ENCODE peak calls at places on chromosomes 4 and X, in ten cellular contexts. P is amygdala; T is AG09309; R is SJSA1; U is T-helper 1 cell; F is CD4-positive, alpha-beta T cell; Z is NB4; G is HFF-Myc; L is LoVo; C is astrocyte of the cerebellum. S is an unnamed sample.

GRCh38 chr4:75724867-75725724 is 719 bp downstream of the USO1 start:
- DNase-seq in P (peak), T (no peak), R (peak), U (peak), F (peak), Z (peak), G (no peak), L (peak), C (peak), S (peak)

GRCh38 chr4:5033266-5033945 is 14.1 kb upstream of the CYTL1 start:
- DNase-seq in P (no peak), T (no peak), R (no peak), U (no peak), F (no peak), Z (peak), G (no peak), L (no peak), C (no peak), S (no peak)

GRCh38 chr4:110165382-110166285 is 32.8 kb downstream of the ELOVL6 start:
- DNase-seq in P (no peak), T (peak), R (peak), U (peak), F (peak), Z (peak), G (peak), L (peak), C (no peak), S (no peak)

GRCh38 chr4:3041192-3042142 is 32.9 kb downstream of the HTT-AS start:
- DNase-seq in P (no peak), T (no peak), R (peak), U (peak), F (peak), Z (peak), G (peak), L (no peak), C (no peak), S (no peak)

GRCh38 chr4:129278868-129279267 is 182.9 kb downstream of the C4orf33 start:
- DNase-seq in P (no peak), T (no peak), R (no peak), U (no peak), F (no peak), Z (no peak), G (no peak), L (no peak), C (no peak), S (no peak)

GRCh38 chr4:90127706-90128345 is 632 bp downstream of the CCSER1 start:
- DNase-seq in P (no peak), T (no peak), R (no peak), U (no peak), F (no peak), Z (no peak), G (no peak), L (peak), C (no peak), S (peak)

GRCh38 chrX:155069414-155069813 is 1.5 kb downstream of the CMC4 start:
- DNase-seq in P (no peak), T (no peak), R (no peak), U (no peak), F (no peak), Z (no peak), G (no peak), L (no peak), C (no peak), S (no peak)

GRCh38 chr4:145890689-145891088 is 47.9 kb downstream of the ZNF827 start:
- DNase-seq in P (no peak), T (no peak), R (no peak), U (no peak), F (no peak), Z (no peak), G (no peak), L (no peak), C (no peak), S (no peak)

GRCh38 chr4:26081795-26082498 is 167.9 kb downstream of the SMIM20 start:
- DNase-seq in P (no peak), T (no peak), R (no peak), U (peak), F (no peak), Z (peak), G (no peak), L (peak), C (no peak), S (no peak)

GRCh38 chr4:16082038-16082423 is 1.8 kb downstream of the PROM1 start:
- DNase-seq in P (no peak), T (no peak), R (no peak), U (no peak), F (no peak), Z (no peak), G (no peak), L (no peak), C (no peak), S (no peak)

GRCh38 chr4:187562345-187562744 is 433.2 kb upstream of the ZFP42 start:
- DNase-seq in P (no peak), T (no peak), R (no peak), U (no peak), F (no peak), Z (no peak), G (no peak), L (no peak), C (no peak), S (no peak)

GRCh38 chr4:153521995-153522799 is 56.0 kb downstream of the TMEM131L start:
- DNase-seq in P (no peak), T (no peak), R (no peak), U (peak), F (peak), Z (peak), G (no peak), L (no peak), C (no peak), S (no peak)

GRCh38 chr4:127501103-127501502 is 131.7 kb upstream of the INTU start:
- DNase-seq in P (no peak), T (no peak), R (no peak), U (no peak), F (no peak), Z (no peak), G (no peak), L (no peak), C (no peak), S (no peak)

GRCh38 chr4:140645614-140646412 is 77.1 kb upstream of the UCP1 start:
- DNase-seq in P (no peak), T (no peak), R (no peak), U (no peak), F (no peak), Z (no peak), G (no peak), L (no peak), C (no peak), S (no peak)

GRCh38 chr4:87559090-87559837 is 30.1 kb upstream of the SPARCL1 start:
- DNase-seq in P (no peak), T (no peak), R (no peak), U (peak), F (peak), Z (peak), G (no peak), L (no peak), C (no peak), S (no peak)

GRCh38 chrX:40091691-40092421 is 5.9 kb downstream of the BCOR start:
- DNase-seq in P (no peak), T (no peak), R (no peak), U (no peak), F (no peak), Z (no peak), G (no peak), L (no peak), C (no peak), S (no peak)

GRCh38 chr4:155616112-155616511 is 50.5 kb upstream of the GUCY1A1 start:
- DNase-seq in P (no peak), T (no peak), R (no peak), U (no peak), F (no peak), Z (no peak), G (no peak), L (no peak), C (no peak), S (no peak)

GRCh38 chrX:132216806-132217202 is 2.4 kb downstream of the RAP2C start:
- DNase-seq in P (no peak), T (no peak), R (no peak), U (peak), F (no peak), Z (peak), G (no peak), L (no peak), C (no peak), S (no peak)

GRCh38 chrX:24838624-24839023 is 144.9 kb downstream of the POLA1 start:
- DNase-seq in P (no peak), T (peak), R (no peak), U (peak), F (no peak), Z (peak), G (no peak), L (peak), C (peak), S (no peak)

GRCh38 chr4:32697281-32697814 is 1977.2 kb downstream of the PCDH7 start:
- DNase-seq in P (no peak), T (no peak), R (no peak), U (no peak), F (no peak), Z (no peak), G (no peak), L (no peak), C (no peak), S (no peak)

GRCh38 chr4:149113804-149114430 is 671.7 kb upstream of the NR3C2 start:
- DNase-seq in P (no peak), T (peak), R (peak), U (no peak), F (no peak), Z (no peak), G (peak), L (no peak), C (peak), S (no peak)

GRCh38 chr4:169492436-169493163 is 119.8 kb downstream of the NEK1 start:
- DNase-seq in P (no peak), T (no peak), R (no peak), U (peak), F (no peak), Z (peak), G (peak), L (peak), C (peak), S (no peak)

GRCh38 chr4:118898684-118899138 is 10.1 kb downstream of the SYNPO2 start:
- DNase-seq in P (no peak), T (no peak), R (no peak), U (no peak), F (no peak), Z (no peak), G (no peak), L (no peak), C (no peak), S (no peak)

GRCh38 chrX:68794486-68794885 is 34.3 kb upstream of the EFNB1 start:
- DNase-seq in P (no peak), T (no peak), R (no peak), U (no peak), F (no peak), Z (no peak), G (no peak), L (no peak), C (no peak), S (no peak)

GRCh38 chrX:47321386-47321785 is 49.0 kb upstream of the ZNF157 start:
- DNase-seq in P (peak), T (no peak), R (no peak), U (no peak), F (no peak), Z (no peak), G (peak), L (no peak), C (peak), S (peak)

GRCh38 chr4:33878710-33879109 is 2365.6 kb downstream of the ARAP2 start:
- DNase-seq in P (no peak), T (no peak), R (no peak), U (no peak), F (no peak), Z (no peak), G (no peak), L (no peak), C (no peak), S (no peak)

GRCh38 chr4:121950680-121951569 is 935 bp downstream of the TRPC3 start:
- DNase-seq in P (no peak), T (no peak), R (no peak), U (peak), F (no peak), Z (no peak), G (no peak), L (no peak), C (no peak), S (no peak)

GRCh38 chr4:159252491-159252890 is 149.6 kb downstream of the RAPGEF2 start:
- DNase-seq in P (no peak), T (no peak), R (no peak), U (no peak), F (no peak), Z (no peak), G (no peak), L (no peak), C (no peak), S (no peak)

GRCh38 chrX:9647475-9647874 is 118.2 kb downstream of the GPR143 start:
- DNase-seq in P (no peak), T (no peak), R (no peak), U (no peak), F (no peak), Z (no peak), G (no peak), L (no peak), C (no peak), S (no peak)

GRCh38 chr4:90445380-90445779 is 318.2 kb downstream of the CCSER1 start:
- DNase-seq in P (no peak), T (no peak), R (no peak), U (no peak), F (no peak), Z (no peak), G (no peak), L (no peak), C (no peak), S (no peak)

GRCh38 chr4:126051709-126052424 is 737.1 kb downstream of the FAT4 start:
- DNase-seq in P (no peak), T (peak), R (no peak), U (no peak), F (no peak), Z (no peak), G (peak), L (no peak), C (peak), S (no peak)

GRCh38 chr4:126242679-126243390 is 928.1 kb downstream of the FAT4 start:
- DNase-seq in P (no peak), T (no peak), R (no peak), U (no peak), F (no peak), Z (no peak), G (no peak), L (no peak), C (no peak), S (no peak)

GRCh38 chr4:42302348-42302747 is 94.9 kb upstream of the SHISA3 start:
- DNase-seq in P (no peak), T (no peak), R (no peak), U (no peak), F (no peak), Z (peak), G (no peak), L (peak), C (no peak), S (peak)

S was measured in occipital lobe.